ENCODE peak calls at places on chromosomes 5 and 9, in ten cellular contexts. A is IMR-90, Q is DND-41, H is GM06990, Y is right lobe of liver, U is A549, J is heart right ventricle, R is NB4, P is heart left ventricle, C is coronary artery. O is an unnamed sample.
A peak's percentile ranks its signal among the peaks of the same experiment; 100 is the strongest.

GRCh38 chr5:96410013-96410412 is 23.0 kb downstream of the PCSK1 start:
- DNase-seq in C (no peak), Q (no peak), A (no peak), Y (no peak), U (no peak), R (no peak), H (no peak), J (no peak), P (no peak), O (no peak)

GRCh38 chr5:179221877-179222220 is 123.4 kb downstream of the ADAMTS2 start:
- DNase-seq in U (no peak), C (no peak), A (no peak), H (no peak), P (no peak), R (no peak), Y (no peak), J (no peak), Q (no peak), O (no peak)

GRCh38 chr5:38118080-38118479 is 140.3 kb upstream of the EGFLAM start:
- DNase-seq in P (no peak), C (no peak), R (no peak), U (no peak), H (no peak), J (no peak), Q (no peak), Y (no peak), A (no peak), O (no peak)

GRCh38 chr9:121878208-121878835 is 214.8 kb downstream of the TTLL11 start:
- DNase-seq in Q (no peak), R (no peak), C (peak; percentile 62), Y (no peak), J (no peak), A (no peak), P (no peak), H (no peak), U (no peak), O (no peak)

GRCh38 chr9:89529243-89530030 is 31.5 kb upstream of the SEMA4D start:
- DNase-seq in Q (peak; percentile 76), C (no peak), J (no peak), Y (no peak), H (no peak), R (peak; percentile 92), U (no peak), A (no peak), P (no peak), O (no peak)

GRCh38 chr9:18896531-18897179 is 136.4 kb downstream of the SAXO1 start:
- DNase-seq in J (no peak), P (no peak), R (peak; percentile 75), U (no peak), Y (no peak), Q (peak; percentile 53), H (no peak), A (no peak), C (no peak), O (peak; percentile 20)

GRCh38 chr5:1515311-1515920 is 8.3 kb downstream of the LPCAT1 start:
- DNase-seq in C (peak; percentile 29), A (no peak), Y (peak; percentile 23), P (peak; percentile 25), Q (peak; percentile 14), H (no peak), J (peak; percentile 10), R (no peak), U (no peak), O (no peak)

GRCh38 chr5:135827965-135828792 is 6.3 kb upstream of the SLC25A48 start:
- DNase-seq in R (no peak), Q (no peak), C (peak; percentile 65), H (no peak), J (no peak), P (no peak), Y (no peak), A (no peak), U (no peak), O (no peak)

GRCh38 chr5:17223375-17224185 is 6.1 kb downstream of the BASP1 start:
- DNase-seq in C (no peak), U (no peak), R (no peak), Q (no peak), J (no peak), Y (no peak), A (no peak), H (peak; percentile 24), P (no peak), O (peak; percentile 67)

GRCh38 chr5:155460501-155460931 is 447.0 kb downstream of the KIF4B start:
- DNase-seq in C (no peak), U (no peak), J (no peak), Y (peak; percentile 63), P (no peak), H (no peak), Q (no peak), R (no peak), A (no peak), O (no peak)

GRCh38 chr9:78278801-78279200 is 18.1 kb upstream of the PSAT1 start:
- DNase-seq in A (no peak), R (no peak), U (no peak), Y (no peak), C (no peak), Q (no peak), H (no peak), P (no peak), J (no peak), O (no peak)

GRCh38 chr9:96413312-96414221 is 4.6 kb downstream of the ZNF367 start:
- DNase-seq in A (no peak), H (peak; percentile 38), R (peak; percentile 72), U (no peak), Q (no peak), P (no peak), J (no peak), Y (no peak), C (no peak), O (peak; percentile 77)

GRCh38 chr9:126516936-126517750 is 96.6 kb upstream of the LMX1B start:
- DNase-seq in P (peak; percentile 73), Q (peak; percentile 10), A (peak; percentile 84), H (peak; percentile 35), U (peak; percentile 32), J (peak; percentile 67), R (peak; percentile 87), C (no peak), Y (no peak), O (no peak)

GRCh38 chr9:126518763-126519162 is 95.0 kb upstream of the LMX1B start:
- DNase-seq in C (no peak), Y (no peak), A (no peak), P (no peak), U (no peak), H (no peak), R (no peak), J (no peak), Q (no peak), O (no peak)

GRCh38 chr9:126516561-126516935 is 97.2 kb upstream of the LMX1B start:
- DNase-seq in U (no peak), A (no peak), C (no peak), Q (no peak), J (no peak), P (no peak), R (no peak), H (no peak), Y (no peak), O (no peak)

GRCh38 chr9:126515873-126516505 is 97.7 kb upstream of the LMX1B start:
- DNase-seq in A (no peak), C (no peak), Y (no peak), P (no peak), H (no peak), R (no peak), U (no peak), Q (no peak), J (no peak), O (no peak)

DNA sequence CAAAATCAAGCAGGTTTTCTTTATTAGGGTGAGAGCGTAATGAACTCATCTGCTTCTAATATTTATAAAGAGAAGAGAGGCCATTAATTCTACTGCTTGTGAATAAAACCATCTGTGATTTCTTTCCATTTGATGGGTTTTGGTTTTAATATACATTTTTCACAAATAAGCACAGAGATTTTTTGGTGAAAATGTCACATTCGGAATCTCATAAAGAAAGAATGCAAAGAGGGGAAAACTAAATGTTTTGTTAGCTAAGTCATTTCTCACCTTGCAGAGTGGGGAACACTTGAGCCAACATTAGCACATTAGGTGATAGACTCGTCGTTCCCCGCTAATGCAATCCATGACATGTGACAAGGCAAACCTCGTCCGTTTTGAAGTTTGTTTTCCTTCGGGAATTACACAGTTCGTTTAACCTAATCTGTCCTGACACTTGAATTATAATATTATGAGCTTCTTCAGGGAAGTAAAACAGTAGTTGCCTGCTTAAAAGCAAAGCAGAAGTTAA is 95.9 kb upstream of the LMX1B start:
- DNase-seq in Q (no peak), P (no peak), A (no peak), J (no peak), R (no peak), H (no peak), U (no peak), C (no peak), Y (no peak), O (no peak)
- H3K4me3 ChIP-seq in Q (peak overlapping the region; percentile 36), P (no peak overlapping the region), A (peak overlapping the region; percentile 41), J (peak overlapping the region; percentile 49), R (no peak overlapping the region), H (no peak overlapping the region), U (peak overlapping the region; percentile 42), C (peak overlapping the region; percentile 77), Y (no peak overlapping the region), O (no peak overlapping the region)

DNA sequence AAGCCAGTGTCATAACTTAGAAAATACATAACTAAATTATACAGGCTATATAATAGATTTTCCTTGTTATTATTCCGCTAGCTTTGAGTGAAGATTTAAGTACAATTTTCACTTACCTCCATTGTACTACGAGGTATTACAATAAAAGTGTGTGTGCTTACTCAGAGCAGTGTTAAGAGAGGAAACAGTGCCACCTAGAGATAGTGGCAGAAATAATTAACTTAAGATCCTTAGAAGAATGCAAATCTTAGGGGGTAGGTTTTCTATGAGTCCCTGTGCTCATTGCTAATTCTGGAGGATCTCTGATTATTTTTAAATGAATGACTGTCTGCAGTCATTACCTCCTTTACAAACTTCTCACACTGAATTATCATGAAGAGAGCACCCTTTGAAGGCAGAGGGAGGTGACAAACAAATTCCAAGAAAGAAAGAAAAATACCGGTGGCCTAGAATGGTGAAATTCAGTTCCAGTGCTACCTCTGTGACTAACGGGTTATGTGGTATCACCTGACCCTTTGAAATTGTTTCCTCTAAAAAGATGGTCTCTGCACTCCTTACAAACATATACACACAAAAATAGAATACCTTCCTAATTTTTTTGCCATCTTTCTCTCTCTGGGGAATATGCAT is 379.8 kb downstream of the TRIM36 start:
- DNase-seq in Q (no peak), U (peak; percentile 45), R (peak; percentile 79), H (no peak), Y (no peak), C (no peak), P (no peak), A (no peak), J (no peak), O (peak; percentile 37)
- TF ChIP-seq CTCF in Q (peak; percentile 56), U (peak; percentile 40), R (peak; percentile 48), H (peak; percentile 45), Y (peak; percentile 60), C (no peak), P (peak; percentile 24), A (peak; percentile 42), J (peak; percentile 38), O (peak; percentile 26)

GRCh38 chr9:10230512-10230911 is 382.3 kb downstream of the PTPRD start:
- DNase-seq in P (no peak), U (no peak), R (no peak), Q (no peak), A (no peak), J (no peak), Y (no peak), H (no peak), C (no peak), O (peak; percentile 3)
- H3K4me3 ChIP-seq in P (no peak overlapping the region), U (no peak overlapping the region), R (no peak overlapping the region), Q (no peak overlapping the region), A (no peak overlapping the region), J (no peak overlapping the region), Y (no peak overlapping the region), H (no peak overlapping the region), C (no peak overlapping the region), O (no peak overlapping the region)

GRCh38 chr9:4762889-4763521 is 22.0 kb upstream of the AK3 start:
- DNase-seq in Q (no peak), C (no peak), Y (peak; percentile 61), J (peak; percentile 18), P (peak; percentile 56), H (peak; percentile 38), U (no peak), R (peak; percentile 88), A (no peak), O (peak; percentile 43)
- TF ChIP-seq CTCF in Q (no peak), C (no peak), Y (no peak), J (no peak), P (peak; percentile 1), H (no peak), U (no peak), R (no peak), A (no peak), O (no peak)

O was measured in GM12865.